ENCODE peak calls at places on chromosomes 16 and 17, in ten cellular contexts. A is thoracic aorta, U is GM12865, P is WTC11, B is breast epithelium, K is PC-3, J is HFFc6, N is AG09319, C is mammary epithelial cell, I is colonic mucosa. Q is an unnamed sample.

GRCh38 chr17:32350662-32351418 is 883 bp downstream of the ZNF207 start:
- DNase-seq in J (peak; percentile 60), A (no peak), P (no peak), B (peak; percentile 33), C (peak; percentile 63), I (peak; percentile 48), N (no peak), K (peak; percentile 38), U (peak; percentile 73), Q (no peak)

GRCh38 chr17:64282753-64283080 is 19.7 kb upstream of the TEX2 start:
- DNase-seq in I (no peak), K (peak; percentile 25), J (no peak), N (no peak), U (no peak), B (no peak), A (no peak), C (no peak), P (no peak), Q (no peak)

GRCh38 chr17:34319087-34319486 is at the start of gene CCL8:
- DNase-seq in K (no peak), A (no peak), I (no peak), N (no peak), U (no peak), B (no peak), J (no peak), P (no peak), C (no peak), Q (no peak)

GRCh38 chr16:67451061-67451703 is 20.3 kb downstream of the HSD11B2 start:
- DNase-seq in N (no peak), I (no peak), K (no peak), U (no peak), P (no peak), A (no peak), C (no peak), B (no peak), J (no peak), Q (no peak)

GRCh38 chr17:32777436-32777835 is 99.5 kb downstream of the MYO1D start:
- DNase-seq in K (peak; percentile 47), J (peak; percentile 66), B (no peak), P (no peak), C (peak; percentile 51), I (peak; percentile 29), U (no peak), A (no peak), N (no peak), Q (no peak)

GRCh38 chr17:74512624-74513084 is 18.6 kb downstream of the CD300LB start:
- DNase-seq in I (no peak), B (no peak), P (no peak), N (no peak), A (no peak), J (peak; percentile 1), C (peak; percentile 18), K (peak; percentile 89), U (peak; percentile 25), Q (no peak)

GRCh38 chr17:40541060-40541872 is 24.0 kb downstream of the CCR7 start:
- DNase-seq in K (no peak), P (no peak), I (no peak), C (no peak), U (no peak), J (no peak), A (no peak), B (peak; percentile 66), N (no peak), Q (no peak)

GRCh38 chr17:44959821-44960523 is 8.1 kb downstream of the C1QL1 start:
- DNase-seq in B (no peak), U (no peak), J (no peak), C (no peak), N (no peak), A (no peak), P (no peak), I (no peak), K (no peak), Q (no peak)

GRCh38 chr16:67396159-67396774 is 3.0 kb upstream of the TPPP3 start:
- DNase-seq in I (peak; percentile 96), N (no peak), K (peak; percentile 70), B (peak; percentile 69), A (peak; percentile 58), J (peak; percentile 94), U (peak; percentile 36), C (peak; percentile 90), P (peak; percentile 88), Q (no peak)

GRCh38 chr17:68777856-68778694 is 176.9 kb upstream of the FAM20A start:
- DNase-seq in J (no peak), B (no peak), U (no peak), I (peak; percentile 22), P (no peak), N (no peak), A (no peak), K (no peak), C (no peak), Q (no peak)

GRCh38 chr16:89217138-89217387 is 440 bp upstream of the ZNF778 start:
- DNase-seq in B (no peak), J (no peak), U (no peak), K (no peak), C (no peak), P (no peak), N (no peak), I (no peak), A (no peak), Q (no peak)

GRCh38 chr16:83839561-83839960 is 31.8 kb downstream of the HSBP1 start:
- DNase-seq in A (no peak), C (no peak), B (no peak), P (no peak), U (no peak), N (no peak), I (no peak), K (no peak), J (no peak), Q (no peak)

GRCh38 chr16:48617104-48617503 is 7.1 kb upstream of the N4BP1 start:
- DNase-seq in N (no peak), C (no peak), J (no peak), U (no peak), A (no peak), P (no peak), B (no peak), I (no peak), K (no peak), Q (no peak)

GRCh38 chr16:12341966-12342365 is 365.4 kb downstream of the SNX29 start:
- DNase-seq in B (no peak), P (no peak), N (no peak), J (peak; percentile 35), K (peak; percentile 76), U (no peak), C (peak; percentile 56), A (no peak), I (no peak), Q (no peak)

GRCh38 chr16:17078950-17079631 is 391.7 kb downstream of the XYLT1 start:
- DNase-seq in K (no peak), C (no peak), P (no peak), N (no peak), B (no peak), J (no peak), A (no peak), U (no peak), I (no peak), Q (no peak)

GRCh38 chr17:5667871-5668270 is 83.6 kb upstream of the NLRP1 start:
- DNase-seq in A (no peak), P (peak; percentile 19), C (no peak), I (no peak), N (no peak), B (no peak), U (peak; percentile 24), J (no peak), K (no peak), Q (no peak)

GRCh38 chr16:19555938-19556778 is 655 bp downstream of the VPS35L start:
- DNase-seq in K (peak; percentile 6), I (peak; percentile 29), B (no peak), C (peak; percentile 27), N (no peak), A (no peak), P (peak; percentile 81), J (peak; percentile 35), U (peak; percentile 65), Q (peak; percentile 11)

DNA sequence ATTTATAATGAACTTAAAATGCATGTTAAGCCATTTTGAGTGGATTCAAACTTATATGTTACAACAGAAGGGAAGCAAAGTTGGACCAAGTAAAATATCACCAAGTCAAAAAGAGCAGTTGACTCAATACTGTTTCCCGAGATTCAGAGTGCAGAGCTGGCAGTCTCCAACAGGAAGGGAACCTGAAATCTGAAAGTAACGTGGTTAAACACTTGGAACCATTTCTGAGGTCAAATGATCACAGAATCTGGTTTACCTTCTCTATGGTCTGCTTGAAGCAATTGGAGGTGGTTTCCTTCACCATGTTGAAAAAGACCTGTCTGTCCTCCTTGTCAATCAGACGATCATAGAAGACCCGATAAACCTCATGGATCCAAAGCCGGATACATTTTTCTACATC is 86.5 kb downstream of the LYRM1 start:
- DNase-seq in N (no peak), K (no peak), C (no peak), P (no peak), U (peak; percentile 27), A (no peak), B (no peak), J (no peak), I (no peak), Q (no peak)
- TF ChIP-seq CTCF in N (no peak), K (no peak), C (no peak), P (no peak), U (no peak), A (no peak), B (no peak), J (no peak), I (no peak), Q (no peak)

GRCh38 chr17:78977992-78978973 is 1.4 kb downstream of the LGALS3BP start:
- DNase-seq in J (no peak), P (no peak), C (no peak), I (no peak), A (no peak), N (no peak), B (no peak), U (no peak), K (no peak), Q (no peak)
- TF ChIP-seq CTCF in J (no peak), P (no peak), C (no peak), I (no peak), A (no peak), N (no peak), B (no peak), U (no peak), K (peak; percentile 31), Q (no peak)

DNA sequence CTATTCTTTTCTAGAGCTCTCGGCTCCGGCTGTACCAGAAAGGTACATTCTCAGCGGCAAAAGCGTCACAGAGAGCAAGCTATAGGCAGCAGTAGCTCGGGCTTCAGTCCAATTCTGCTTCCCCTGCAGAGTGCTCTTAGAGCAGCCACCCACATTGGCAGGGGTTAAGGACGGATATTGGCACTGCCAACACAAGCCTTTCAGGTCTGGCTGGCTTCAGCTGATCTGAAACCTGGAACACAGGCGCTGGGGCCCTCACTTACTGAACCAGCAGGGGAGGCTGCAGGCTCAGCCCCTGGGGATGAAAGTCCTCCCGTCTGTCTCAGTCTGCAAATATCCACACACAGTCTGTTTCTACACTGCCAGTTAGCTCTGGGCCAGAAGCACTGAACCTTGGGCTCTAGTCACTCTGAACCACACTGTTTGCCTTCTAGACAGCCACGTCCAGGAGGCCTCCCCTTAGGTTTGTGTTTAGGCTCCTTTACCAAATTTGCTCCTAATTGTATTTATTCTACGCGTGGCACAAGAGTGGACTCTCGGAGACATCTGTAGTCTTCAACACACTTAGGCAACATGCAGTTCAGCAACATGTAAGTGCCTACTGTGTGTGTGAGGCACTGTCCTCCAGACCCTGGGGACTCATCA is 40.1 kb downstream of the HIC1 start:
- DNase-seq in P (peak; percentile 35), N (no peak), J (no peak), C (no peak), A (no peak), I (no peak), U (peak; percentile 42), B (peak; percentile 67), K (peak; percentile 10), Q (no peak)
- TF ChIP-seq CTCF in P (no peak), N (peak; percentile 68), J (peak; percentile 60), C (peak; percentile 71), A (peak; percentile 86), I (peak; percentile 28), U (peak; percentile 21), B (peak; percentile 73), K (peak; percentile 34), Q (peak; percentile 36)

GRCh38 chr17:8189711-8190477 is at the start of gene BORCS6:
- DNase-seq in B (peak; percentile 98), N (peak; percentile 94), U (peak; percentile 99), C (peak; percentile 97), P (peak; percentile 95), I (peak; percentile 98), J (peak; percentile 99), A (peak; percentile 95), K (peak; percentile 93), Q (peak; percentile 84)
- TF ChIP-seq CTCF in B (no peak), N (no peak), U (peak; percentile 7), C (peak; percentile 9), P (no peak), I (no peak), J (peak; percentile 51), A (no peak), K (peak; percentile 17), Q (peak; percentile 23)

Q was measured in progenitor cell of endocrine pancreas.